ENCODE peak calls at places on chromosomes 6 and 20, in six cellular contexts. L is A549, Y is PC-9, I is breast epithelium, F is esophagus muscularis mucosa, G is IMR-90. O is an unnamed sample.

GRCh38 chr6:168596316-168596715 is 155.3 kb downstream of the SMOC2 start:
- DNase-seq in L (no peak), Y (no peak), I (no peak), F (no peak), G (no peak), O (no peak)

GRCh38 chr6:168390746-168391400 is 50.1 kb upstream of the SMOC2 start:
- DNase-seq in L (no peak), Y (no peak), I (peak), F (no peak), G (no peak), O (no peak)

GRCh38 chr20:5919634-5920544 is 30.4 kb downstream of the TRMT6 start:
- DNase-seq in L (no peak), Y (no peak), I (no peak), F (peak), G (no peak), O (no peak)

GRCh38 chr6:31795616-31796298 is at the start of gene VARS1:
- DNase-seq in L (peak), Y (peak), I (peak), F (peak), G (peak), O (peak)

GRCh38 chr6:108644252-108644651 is 83.5 kb downstream of the FOXO3 start:
- DNase-seq in L (no peak), Y (no peak), I (no peak), F (no peak), G (no peak), O (no peak)

GRCh38 chr6:70834520-70834919 is 122.3 kb downstream of the B3GAT2 start:
- DNase-seq in L (no peak), Y (no peak), I (no peak), F (no peak), G (peak), O (no peak)

GRCh38 chr6:40966860-40967259 is 72.2 kb downstream of the UNC5CL start:
- DNase-seq in L (no peak), Y (no peak), I (no peak), F (peak), G (no peak), O (no peak)

GRCh38 chr6:55174211-55175013 is at the start of gene HCRTR2:
- DNase-seq in L (no peak), Y (no peak), I (no peak), F (no peak), G (peak), O (no peak)

GRCh38 chr6:36516559-36516958 is 30.7 kb downstream of the STK38 start:
- DNase-seq in L (no peak), Y (no peak), I (no peak), F (no peak), G (no peak), O (no peak)

GRCh38 chr6:84052204-84052882 is 18.8 kb downstream of the MRAP2 start:
- DNase-seq in L (no peak), Y (no peak), I (peak), F (peak), G (peak), O (peak)

GRCh38 chr20:10647471-10647870 is 26.3 kb downstream of the JAG1 start:
- DNase-seq in L (no peak), Y (no peak), I (no peak), F (no peak), G (no peak), O (no peak)

GRCh38 chr6:107488875-107489635 is 862 bp upstream of the SOBP start:
- DNase-seq in L (peak), Y (no peak), I (peak), F (no peak), G (peak), O (peak)

GRCh38 chr6:116992546-116992945 is 115.5 kb downstream of the RFX6 start:
- DNase-seq in L (no peak), Y (no peak), I (no peak), F (no peak), G (no peak), O (no peak)

GRCh38 chr6:105553174-105553573 is 150.3 kb upstream of the PREP start:
- DNase-seq in L (no peak), Y (peak), I (no peak), F (no peak), G (no peak), O (no peak)

GRCh38 chr6:5023923-5024322 is 20.1 kb upstream of the RPP40 start:
- DNase-seq in L (no peak), Y (no peak), I (no peak), F (peak), G (no peak), O (no peak)

GRCh38 chr6:14726816-14727493 is 518.9 kb upstream of the JARID2 start:
- DNase-seq in L (no peak), Y (no peak), I (no peak), F (no peak), G (peak), O (no peak)

GRCh38 chr20:63053430-63054102 is 46.8 kb upstream of the BHLHE23 start:
- DNase-seq in L (no peak), Y (no peak), I (no peak), F (no peak), G (no peak), O (peak)

GRCh38 chr6:25788305-25788922 is 33.9 kb downstream of the SLC17A4 start:
- DNase-seq in L (peak), Y (peak), I (no peak), F (no peak), G (peak), O (no peak)

GRCh38 chr6:1474205-1474604 is 84.8 kb downstream of the FOXF2 start:
- DNase-seq in L (no peak), Y (no peak), I (no peak), F (no peak), G (no peak), O (no peak)

GRCh38 chr20:52094693-52095092 is 96.9 kb downstream of the ZFP64 start:
- DNase-seq in L (no peak), Y (no peak), I (no peak), F (no peak), G (no peak), O (no peak)
- H3K27ac ChIP-seq in L (no peak), Y (no peak), I (no peak), F (no peak), G (no peak), O (no peak)

DNA sequence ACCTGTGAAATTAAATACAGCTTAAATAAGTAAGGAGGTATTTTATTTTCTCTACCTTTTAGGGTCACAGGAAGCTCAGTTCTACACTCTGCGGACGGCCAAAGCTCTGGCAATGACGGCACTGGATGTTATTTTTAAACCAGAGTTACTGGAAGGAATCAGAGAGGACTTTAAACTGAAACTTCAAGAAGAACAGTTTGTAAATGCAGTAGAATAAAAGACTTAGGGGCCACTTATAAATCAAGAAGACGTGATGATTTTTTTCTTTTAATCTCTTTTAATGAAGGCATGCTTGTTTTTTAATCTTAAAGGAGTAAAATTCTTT is 16.2 kb downstream of the PM20D2 start:
- DNase-seq in L (no peak), Y (no peak), I (no peak), F (no peak), G (no peak), O (no peak)
- H3K27ac ChIP-seq in L (no peak), Y (no peak), I (peak), F (peak), G (no peak), O (peak)

GRCh38 chr20:45835230-45836224 is 1.9 kb downstream of the SNX21 start:
- DNase-seq in L (no peak), Y (no peak), I (no peak), F (no peak), G (peak), O (peak)

GRCh38 chr20:45833883-45834796 is 541 bp downstream of the SNX21 start:
- DNase-seq in L (peak), Y (peak), I (peak), F (no peak), G (peak), O (peak)

GRCh38 chr20:45833030-45833882 is at the start of gene SNX21:
- DNase-seq in L (peak), Y (peak), I (peak), F (peak), G (peak), O (peak)

GRCh38 chr20:45834797-45835161 is 1.2 kb downstream of the SNX21 start:
- DNase-seq in L (no peak), Y (no peak), I (no peak), F (no peak), G (no peak), O (peak)

DNA sequence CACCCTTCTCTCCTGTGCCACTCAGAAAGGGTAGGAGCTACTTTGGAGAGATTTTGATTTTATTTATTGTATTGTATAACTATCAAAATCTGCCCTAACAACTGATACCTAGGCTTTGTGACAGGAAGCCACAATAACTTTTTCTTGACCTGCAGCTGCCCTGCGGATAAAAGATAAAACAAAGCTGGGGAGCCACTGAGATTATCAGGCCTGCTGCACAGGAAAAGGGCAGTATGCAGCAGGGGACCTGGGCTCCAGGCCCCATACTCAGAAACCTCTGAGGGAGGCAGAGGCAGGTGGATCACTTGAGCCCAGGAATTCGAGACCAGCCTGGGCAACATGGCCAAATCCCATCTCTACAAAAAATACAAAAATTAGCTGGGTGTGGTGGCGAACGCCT is 980 bp upstream of the SNX21 start:
- DNase-seq in L (no peak), Y (no peak), I (no peak), F (no peak), G (no peak), O (no peak)
- H3K27ac ChIP-seq in L (peak), Y (no peak), I (peak), F (peak), G (peak), O (peak)

DNA sequence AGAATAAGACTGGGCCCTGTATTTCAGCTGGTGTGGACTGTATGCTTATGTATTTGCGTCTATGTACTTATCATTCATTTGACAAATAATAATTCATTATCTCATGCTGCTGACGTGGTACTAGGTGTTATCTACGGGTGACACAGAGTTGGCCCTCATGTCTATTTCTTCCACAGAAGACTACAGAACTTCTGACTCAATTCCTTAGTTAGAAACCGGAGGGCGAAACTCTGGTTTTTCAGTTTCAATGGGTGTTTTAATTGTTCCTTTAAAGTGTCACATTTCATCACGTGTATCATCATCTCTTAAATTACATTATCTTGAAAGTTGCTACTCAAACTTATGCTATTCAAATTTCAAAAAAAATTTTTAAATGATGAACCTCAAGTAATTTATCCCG is 305.8 kb downstream of the CLIC5 start:
- DNase-seq in L (no peak), Y (no peak), I (no peak), F (no peak), G (no peak), O (no peak)
- H3K27ac ChIP-seq in L (peak), Y (peak), I (no peak), F (no peak), G (no peak), O (no peak)

DNA sequence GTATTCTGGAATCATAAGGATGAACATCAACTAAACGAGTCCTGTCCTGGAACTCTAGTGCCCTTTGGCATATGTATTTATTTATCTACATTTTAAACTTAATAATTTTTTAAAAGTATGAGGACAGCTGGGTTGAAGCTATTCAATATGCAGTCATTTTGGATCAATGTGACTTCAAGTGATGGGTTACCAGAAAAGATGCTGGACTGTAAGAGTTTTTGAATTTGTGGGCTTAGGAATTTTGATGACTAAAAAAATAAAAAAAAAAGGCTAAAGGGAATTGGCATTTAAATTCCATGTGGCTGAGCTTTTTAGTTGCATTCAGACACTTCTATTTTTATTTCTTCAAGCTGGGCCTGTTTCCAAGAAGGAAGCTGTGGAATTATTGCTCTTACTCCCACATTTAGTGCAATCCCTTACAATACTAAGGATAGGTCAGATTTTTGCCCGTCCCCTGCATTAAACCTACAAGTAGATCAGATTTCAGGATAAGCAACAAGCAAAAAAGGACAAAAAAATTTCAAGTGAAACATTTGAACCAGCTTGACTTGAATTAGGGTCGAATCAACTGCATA is 704.2 kb upstream of the CITED2 start:
- DNase-seq in L (no peak), Y (peak), I (no peak), F (no peak), G (peak), O (no peak)
- H3K27ac ChIP-seq in L (no peak), Y (no peak), I (no peak), F (peak), G (peak), O (peak)